ENCODE peak calls at places on chromosomes 12 and 14, in six cellular contexts. G, T, I, P, J and E are unnamed samples.

GRCh38 chr14:53325176-53325806 is 172.2 kb upstream of the DDHD1 start:
- DNase-seq in T (no peak), J (peak), I (no peak), P (no peak), G (no peak), E (no peak)

GRCh38 chr14:106766145-106766544 is 1239.8 kb downstream of the TMEM121 start:
- DNase-seq in I (no peak), J (no peak), T (no peak), G (no peak), P (no peak), E (no peak)

GRCh38 chr12:7032990-7033389 is 14.7 kb upstream of the LPCAT3 start:
- DNase-seq in T (no peak), G (no peak), P (no peak), J (no peak), I (no peak), E (no peak)

GRCh38 chr14:69481815-69482568 is 2.5 kb upstream of the PLEKHD1 start:
- DNase-seq in J (no peak), G (no peak), P (no peak), I (no peak), T (no peak), E (no peak)

GRCh38 chr12:42759622-42760273 is 170.2 kb upstream of the PRICKLE1 start:
- DNase-seq in G (peak), J (peak), T (no peak), P (no peak), I (no peak), E (no peak)

GRCh38 chr14:70378687-70379086 is 19.2 kb upstream of the COX16 start:
- DNase-seq in I (no peak), J (no peak), G (no peak), P (no peak), T (no peak), E (no peak)

GRCh38 chr12:77644915-77645605 is 185.6 kb upstream of the NAV3 start:
- DNase-seq in T (no peak), I (no peak), G (no peak), J (no peak), P (no peak), E (no peak)

GRCh38 chr12:117470804-117471203 is 109.4 kb upstream of the NOS1 start:
- DNase-seq in T (no peak), G (no peak), J (no peak), I (no peak), P (no peak), E (no peak)

GRCh38 chr14:98889107-98889835 is 382.7 kb downstream of the BCL11B start:
- DNase-seq in I (no peak), T (no peak), J (no peak), G (no peak), P (no peak), E (no peak)

GRCh38 chr14:96294246-96294645 is 38.2 kb downstream of the BDKRB1 start:
- DNase-seq in T (no peak), G (no peak), I (no peak), P (no peak), J (no peak), E (no peak)

GRCh38 chr12:118404876-118405521 is 28.6 kb downstream of the SUDS3 start:
- DNase-seq in T (peak), P (peak), G (peak), J (peak), I (peak), E (peak)

GRCh38 chr12:15227004-15227679 is 5.9 kb upstream of the RERG start:
- DNase-seq in T (no peak), J (peak), G (peak), I (peak), P (no peak), E (no peak)

GRCh38 chr14:97977711-97978261 is 1180.6 kb downstream of the VRK1 start:
- DNase-seq in I (no peak), G (peak), J (peak), P (peak), T (no peak), E (no peak)

GRCh38 chr12:57929092-57929830 is 12.1 kb upstream of the ATP23 start:
- DNase-seq in J (no peak), T (no peak), G (no peak), I (no peak), P (no peak), E (no peak)

GRCh38 chr14:103134405-103134804 is 11.1 kb downstream of the TNFAIP2 start:
- DNase-seq in P (no peak), J (no peak), T (no peak), G (no peak), I (no peak), E (no peak)

GRCh38 chr12:77559400-77560074 is 271.2 kb upstream of the NAV3 start:
- DNase-seq in I (no peak), J (no peak), T (no peak), G (no peak), P (no peak), E (no peak)

GRCh38 chr12:6607751-6608591 is 792 bp upstream of the CHD4 start:
- DNase-seq in T (no peak), J (peak), G (peak), I (peak), P (no peak), E (no peak)

GRCh38 chr12:119179335-119180021 is 747 bp downstream of the HSPB8 start:
- DNase-seq in T (no peak), J (peak), G (no peak), I (no peak), P (no peak), E (no peak)

GRCh38 chr12:49542592-49543160 is 3.8 kb downstream of the KCNH3 start:
- DNase-seq in P (no peak), J (no peak), T (no peak), I (no peak), G (no peak), E (no peak)

GRCh38 chr12:43653289-43653915 is 101.4 kb upstream of the ADAMTS20 start:
- DNase-seq in T (no peak), I (no peak), G (no peak), J (no peak), P (no peak), E (no peak)

GRCh38 chr12:111321317-111321716 is 47.6 kb downstream of the PHETA1 start:
- DNase-seq in P (no peak), G (no peak), I (no peak), J (no peak), T (no peak), E (no peak)

GRCh38 chr12:41904041-41904440 is 240.6 kb downstream of the GXYLT1 start:
- DNase-seq in J (no peak), G (no peak), P (no peak), I (no peak), T (no peak), E (no peak)

GRCh38 chr12:124379938-124380754 is 85.3 kb downstream of the RFLNA start:
- DNase-seq in P (no peak), J (peak), T (no peak), I (no peak), G (peak), E (no peak)

GRCh38 chr14:89903340-89903965 is 51.1 kb downstream of the EFCAB11 start:
- DNase-seq in J (no peak), T (no peak), P (no peak), G (no peak), I (no peak), E (no peak)

DNA sequence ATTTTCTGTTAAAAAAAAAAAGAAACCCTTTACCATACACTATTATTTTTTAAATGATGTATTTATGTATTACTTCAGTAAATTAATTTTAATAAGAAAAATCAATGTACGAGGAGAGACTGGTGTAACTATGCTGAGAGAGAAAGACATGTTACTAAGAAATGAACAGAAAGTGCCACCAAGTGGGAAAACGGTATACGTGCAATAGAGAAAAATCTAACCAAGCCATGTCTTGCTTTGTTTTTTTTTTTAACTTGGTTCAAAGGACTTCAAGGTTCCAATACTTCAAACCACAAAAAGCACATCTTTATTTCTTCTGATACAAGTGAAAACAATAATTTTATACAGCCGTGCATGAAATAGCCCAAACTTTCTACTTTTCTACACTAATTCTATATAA is 22.9 kb downstream of the NDUFA12 start:
- DNase-seq in P (no peak), I (no peak), J (no peak), G (no peak), T (no peak), E (no peak)
- TF ChIP-seq CTCF in P (no peak), I (peak), J (peak), G (no peak), T (no peak), E (peak)

GRCh38 chr14:66752109-66752508 is 244.2 kb downstream of the GPHN start:
- DNase-seq in P (no peak), J (no peak), G (no peak), T (no peak), I (no peak), E (no peak)

GRCh38 chr14:66745078-66745477 is 237.1 kb downstream of the GPHN start:
- DNase-seq in G (no peak), P (no peak), J (no peak), I (no peak), T (no peak), E (no peak)

GRCh38 chr14:66746316-66747006 is 238.5 kb downstream of the GPHN start:
- DNase-seq in P (no peak), J (peak), I (no peak), T (no peak), G (no peak), E (no peak)
- TF ChIP-seq CTCF in P (no peak), J (peak), I (peak), T (peak), G (peak), E (peak)

DNA sequence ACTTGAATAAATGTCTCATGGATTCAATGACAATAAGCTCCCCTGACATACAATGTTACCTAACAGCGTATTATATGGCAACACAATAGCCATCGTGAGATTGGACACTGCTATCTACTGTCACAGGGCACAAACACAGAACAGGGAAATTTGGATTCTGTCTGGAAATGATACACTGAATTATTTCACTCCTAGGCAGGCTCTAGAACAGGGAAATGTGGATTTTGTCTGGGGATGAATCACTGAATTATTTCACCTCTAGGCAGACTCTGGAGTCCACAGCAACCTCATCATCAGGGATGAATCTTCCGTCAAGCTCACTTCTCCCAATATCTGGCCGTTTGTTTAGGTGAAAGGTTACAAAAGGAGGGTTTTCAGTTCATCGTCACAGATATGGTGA is 288.8 kb downstream of the TMEM132D start:
- DNase-seq in J (no peak), I (no peak), P (no peak), G (no peak), T (no peak), E (no peak)
- TF ChIP-seq CTCF in J (no peak), I (no peak), P (no peak), G (no peak), T (no peak), E (no peak)

GRCh38 chr12:63802012-63802608 is 22.4 kb downstream of the RXYLT1 start:
- DNase-seq in I (no peak), J (peak), P (no peak), G (no peak), T (no peak), E (no peak)
- TF ChIP-seq CTCF in I (peak), J (peak), P (no peak), G (peak), T (peak), E (peak)

GRCh38 chr12:130496516-130497120 is 158.9 kb downstream of the PIWIL1 start:
- DNase-seq in P (no peak), J (no peak), T (no peak), I (no peak), G (no peak), E (no peak)

GRCh38 chr12:130493951-130494350 is 156.3 kb downstream of the PIWIL1 start:
- DNase-seq in T (no peak), I (no peak), J (no peak), G (no peak), P (no peak), E (no peak)

GRCh38 chr12:130497331-130497730 is 159.6 kb downstream of the PIWIL1 start:
- DNase-seq in G (no peak), T (no peak), I (no peak), P (no peak), J (no peak), E (no peak)

GRCh38 chr12:130494736-130495135 is 157.0 kb downstream of the PIWIL1 start:
- DNase-seq in T (no peak), J (no peak), I (no peak), G (no peak), P (no peak), E (no peak)

GRCh38 chr12:130495156-130495555 is 157.5 kb downstream of the PIWIL1 start:
- DNase-seq in I (no peak), T (no peak), G (no peak), J (no peak), P (no peak), E (no peak)
- TF ChIP-seq CTCF in I (no peak), T (no peak), G (no peak), J (no peak), P (no peak), E (no peak)

DNA sequence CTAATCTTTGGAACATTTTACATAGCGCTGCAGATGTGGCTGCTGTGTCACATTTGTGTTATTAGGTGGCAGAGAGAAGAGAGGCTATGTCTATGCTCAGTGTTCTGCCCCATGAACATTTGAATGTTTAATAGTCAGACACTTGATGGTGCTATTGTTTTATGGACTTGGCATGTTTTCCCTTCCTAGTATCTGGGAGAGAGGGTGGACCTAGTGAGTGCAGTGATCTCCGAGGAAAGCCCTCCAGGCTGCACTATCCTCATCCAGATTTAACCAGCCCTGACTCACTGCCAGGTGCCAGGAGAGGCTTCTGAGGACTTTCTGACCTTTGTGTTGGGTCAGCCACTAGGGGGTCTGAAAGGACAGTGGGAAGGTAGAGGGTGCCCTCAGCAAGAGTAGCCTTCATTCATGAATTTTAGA is 24.3 kb downstream of the ZFC3H1 start:
- DNase-seq in I (no peak), P (no peak), T (no peak), G (no peak), J (no peak), E (no peak)
- TF ChIP-seq CTCF in I (no peak), P (no peak), T (no peak), G (no peak), J (no peak), E (peak)